ENCODE peak calls at places on chromosomes 2 and 18, in eight cellular contexts. J is NCI-H2107; G is HEK293T; V is GM13977; F is transverse colon; K is NCI-H774; W is stimulated activated CD8-positive, alpha-beta memory T cell treated with anti-CD3 and anti-CD28 coated beads, Interleukin-2, amount 100 ng/mL, for 1 hour; M is ecto neural progenitor cell. H is an unnamed sample.

GRCh38 chr2:25131567-25132295 is 36.6 kb downstream of the POMC start:
- DNase-seq in J (no peak), G (no peak), V (peak; percentile 49), F (peak; percentile 65), K (no peak), W (no peak), M (peak; percentile 64), H (no peak)

GRCh38 chr2:15622614-15623480 is 31.2 kb downstream of the DDX1 start:
- DNase-seq in J (no peak), G (no peak), V (no peak), F (no peak), K (no peak), W (no peak), M (no peak), H (no peak)

GRCh38 chr2:31319391-31320175 is 85.6 kb downstream of the EHD3 start:
- DNase-seq in J (no peak), G (no peak), V (no peak), F (peak; percentile 51), K (peak; percentile 12), W (no peak), M (no peak), H (no peak)

GRCh38 chr2:64400103-64400728 is 53.7 kb upstream of the LGALSL start:
- DNase-seq in J (no peak), G (no peak), V (no peak), F (no peak), K (no peak), W (no peak), M (no peak), H (no peak)

GRCh38 chr2:241035142-241035817 is 36.9 kb downstream of the SNED1 start:
- DNase-seq in J (no peak), G (no peak), V (peak; percentile 60), F (no peak), K (no peak), W (peak; percentile 14), M (no peak), H (no peak)

GRCh38 chr2:176595986-176596385 is 326.7 kb downstream of the MTX2 start:
- DNase-seq in J (no peak), G (no peak), V (no peak), F (no peak), K (no peak), W (no peak), M (no peak), H (no peak)

GRCh38 chr18:68418881-68419280 is 296.0 kb downstream of the TMX3 start:
- DNase-seq in J (no peak), G (no peak), V (no peak), F (no peak), K (no peak), W (no peak), M (no peak), H (no peak)

GRCh38 chr2:179410552-179411356 is 146.1 kb upstream of the SESTD1 start:
- DNase-seq in J (peak; percentile 28), G (peak; percentile 60), V (peak; percentile 30), F (peak; percentile 16), K (no peak), W (no peak), M (peak; percentile 59), H (no peak)

GRCh38 chr2:121377676-121378075 is 92.7 kb upstream of the TFCP2L1 start:
- DNase-seq in J (no peak), G (no peak), V (no peak), F (no peak), K (no peak), W (no peak), M (no peak), H (no peak)

GRCh38 chr2:54388093-54388492 is 68.0 kb upstream of the SPTBN1 start:
- DNase-seq in J (no peak), G (no peak), V (no peak), F (no peak), K (no peak), W (no peak), M (no peak), H (no peak)

GRCh38 chr18:76451475-76452331 is 43.3 kb downstream of the ZNF516 start:
- DNase-seq in J (no peak), G (no peak), V (no peak), F (no peak), K (no peak), W (no peak), M (peak; percentile 51), H (no peak)

H was measured in central memory CD8-positive, alpha-beta T cell.